ENCODE peak calls at places on chromosomes 12 and 14, in ten cellular contexts. X, O, Y, S, V, P, L, R, Q and K are unnamed samples.

GRCh38 chr12:57612711-57613426 is 1.6 kb downstream of the ARHGEF25 start:
- DNase-seq in L (no peak), R (no peak), Q (no peak), P (peak; percentile 70), S (no peak), O (no peak), V (no peak), X (no peak), Y (no peak), K (no peak)

GRCh38 chr12:5318874-5319273 is 113.0 kb upstream of the NTF3 start:
- DNase-seq in L (no peak), R (no peak), S (no peak), Q (no peak), V (no peak), P (no peak), X (no peak), Y (no peak), O (no peak), K (no peak)

GRCh38 chr14:55386037-55386798 is 25.4 kb downstream of the ATG14 start:
- DNase-seq in O (no peak), L (no peak), R (no peak), V (no peak), X (no peak), P (no peak), Q (no peak), Y (no peak), S (no peak), K (peak; percentile 21)

GRCh38 chr14:100532154-100532915 is 54.9 kb downstream of the BEGAIN start:
- DNase-seq in P (no peak), Q (no peak), Y (no peak), X (no peak), L (no peak), V (no peak), S (no peak), O (peak; percentile 10), R (peak; percentile 19), K (no peak)

GRCh38 chr12:124109760-124110159 is 136.7 kb downstream of the ZNF664 start:
- DNase-seq in X (no peak), R (no peak), Y (no peak), V (no peak), S (peak; percentile 43), L (no peak), Q (no peak), O (peak; percentile 37), P (peak; percentile 19), K (no peak)

GRCh38 chr14:100747021-100747586 is 20.4 kb downstream of the DLK1 start:
- DNase-seq in O (no peak), S (no peak), L (no peak), P (no peak), V (no peak), R (no peak), X (no peak), Q (no peak), Y (no peak), K (no peak)

GRCh38 chr12:25904442-25904841 is 54.0 kb upstream of the RASSF8 start:
- DNase-seq in V (no peak), Q (no peak), S (no peak), R (no peak), L (no peak), P (no peak), X (no peak), Y (no peak), O (no peak), K (no peak)

GRCh38 chr12:131458931-131459575 is 251.8 kb upstream of the SFSWAP start:
- DNase-seq in R (peak; percentile 6), P (no peak), X (no peak), L (no peak), S (no peak), O (peak; percentile 17), Y (no peak), Q (no peak), V (no peak), K (no peak)

GRCh38 chr12:94169495-94169894 is 21.1 kb downstream of the PLXNC1 start:
- DNase-seq in P (no peak), V (no peak), S (no peak), O (no peak), X (no peak), R (no peak), L (no peak), Q (no peak), Y (no peak), K (no peak)

GRCh38 chr12:54579696-54580333 is 8.6 kb downstream of the PPP1R1A start:
- DNase-seq in Y (peak; percentile 45), S (peak; percentile 96), P (peak; percentile 45), R (peak; percentile 90), V (peak; percentile 69), L (peak; percentile 87), Q (peak; percentile 54), O (peak; percentile 90), X (peak; percentile 50), K (peak; percentile 65)

GRCh38 chr14:30403791-30404190 is 155.2 kb upstream of the G2E3 start:
- DNase-seq in L (no peak), R (no peak), O (no peak), V (no peak), Q (no peak), S (no peak), P (no peak), X (no peak), Y (no peak), K (no peak)

GRCh38 chr12:45130881-45131281 is 80.0 kb upstream of the DBX2 start:
- DNase-seq in S (peak; percentile 60), X (peak; percentile 62), Q (no peak), P (peak; percentile 75), R (no peak), L (peak; percentile 12), O (no peak), Y (peak; percentile 64), V (no peak), K (no peak)

GRCh38 chr14:37550511-37550910 is 44.5 kb downstream of the FOXA1 start:
- DNase-seq in Q (no peak), Y (no peak), S (no peak), P (peak; percentile 14), L (no peak), X (no peak), R (no peak), O (no peak), V (no peak), K (no peak)

GRCh38 chr14:90062852-90063539 is 1.2 kb downstream of the KCNK13 start:
- DNase-seq in R (no peak), V (no peak), L (no peak), P (no peak), S (no peak), X (no peak), Y (no peak), Q (no peak), O (no peak), K (no peak)

GRCh38 chr14:85443001-85443400 is 86.9 kb upstream of the FLRT2 start:
- DNase-seq in L (no peak), S (no peak), P (no peak), O (no peak), Q (no peak), V (no peak), X (no peak), R (no peak), Y (no peak), K (no peak)

GRCh38 chr12:79858518-79858917 is 76.4 kb downstream of the PPP1R12A start:
- DNase-seq in L (no peak), Q (no peak), R (no peak), P (no peak), V (no peak), X (no peak), S (no peak), Y (no peak), O (no peak), K (no peak)

GRCh38 chr14:92584856-92585255 is 71.3 kb downstream of the RIN3 start:
- DNase-seq in Q (no peak), Y (no peak), S (no peak), O (no peak), L (no peak), X (no peak), V (no peak), P (no peak), R (peak; percentile 44), K (peak; percentile 52)

GRCh38 chr14:74290415-74290814 is 12.3 kb downstream of the ABCD4 start:
- DNase-seq in X (no peak), R (no peak), S (no peak), V (no peak), Q (no peak), Y (peak; percentile 3), P (peak; percentile 49), O (no peak), L (no peak), K (no peak)

GRCh38 chr12:2416158-2416557 is 363.4 kb downstream of the CACNA1C start:
- DNase-seq in S (no peak), Q (no peak), X (no peak), O (no peak), R (no peak), P (no peak), Y (no peak), L (no peak), V (no peak), K (no peak)

GRCh38 chr12:53287741-53288216 is 7.6 kb upstream of the PFDN5 start:
- DNase-seq in L (peak; percentile 77), X (peak; percentile 39), Q (peak; percentile 59), V (peak; percentile 63), P (peak; percentile 46), S (peak; percentile 79), O (peak; percentile 74), Y (peak; percentile 10), R (peak; percentile 78), K (peak; percentile 75)

GRCh38 chr12:43102506-43103269 is 449.3 kb downstream of the ADAMTS20 start:
- DNase-seq in S (no peak), O (no peak), P (no peak), Q (no peak), V (no peak), Y (no peak), L (no peak), X (no peak), R (no peak), K (no peak)

GRCh38 chr12:104360157-104360556 is 56.6 kb downstream of the EID3 start:
- DNase-seq in L (no peak), S (no peak), Y (no peak), Q (no peak), X (no peak), P (no peak), V (no peak), R (no peak), O (no peak), K (no peak)

GRCh38 chr12:91400249-91400648 is 217.6 kb upstream of the DCN start:
- DNase-seq in R (no peak), V (no peak), L (no peak), P (no peak), S (no peak), O (no peak), Q (no peak), Y (no peak), X (no peak), K (no peak)

GRCh38 chr14:50775357-50775756 is 55.6 kb downstream of the NIN start:
- DNase-seq in X (no peak), P (no peak), Y (no peak), O (no peak), R (no peak), S (no peak), L (no peak), V (no peak), Q (no peak), K (no peak)

GRCh38 chr14:93923586-93923985 is 3.6 kb upstream of the FAM181A start:
- DNase-seq in L (no peak), S (no peak), Y (no peak), V (no peak), P (peak; percentile 25), X (no peak), O (no peak), Q (no peak), R (no peak), K (no peak)

GRCh38 chr14:76306131-76306530 is 69.8 kb upstream of the ESRRB start:
- DNase-seq in Y (no peak), S (no peak), V (no peak), X (no peak), L (no peak), P (no peak), O (no peak), Q (no peak), R (no peak), K (no peak)